ENCODE peak calls at places on chromosome 2, in four cellular contexts. Z is endodermal cell, S is Karpas-422, G is T-cell. L is an unnamed sample.

GRCh38 chr2:177264209-177264538 is 353 bp downstream of the NFE2L2 start:
- DNase-seq in Z (no peak), G (no peak), S (no peak), L (no peak)

GRCh38 chr2:219207884-219208740 is 1.5 kb downstream of the ZFAND2B start:
- DNase-seq in G (no peak), S (peak), Z (no peak), L (peak)

GRCh38 chr2:213545964-213546363 is 261.7 kb downstream of the SPAG16 start:
- DNase-seq in G (no peak), Z (no peak), S (no peak), L (no peak)

GRCh38 chr2:147756103-147756502 is 88.7 kb upstream of the ACVR2A start:
- DNase-seq in G (no peak), Z (peak), S (no peak), L (peak)

GRCh38 chr2:20593072-20594034 is 57.5 kb downstream of the HS1BP3 start:
- DNase-seq in G (no peak), Z (peak), S (no peak), L (peak)

GRCh38 chr2:147945660-147946059 is 74.9 kb downstream of the ORC4 start:
- DNase-seq in G (no peak), S (no peak), Z (peak), L (peak)

GRCh38 chr2:9897796-9898195 is 53.7 kb upstream of the GRHL1 start:
- DNase-seq in Z (no peak), G (no peak), S (no peak), L (peak)

GRCh38 chr2:232787806-232788205 is 11.4 kb upstream of the KCNJ13 start:
- DNase-seq in S (no peak), Z (no peak), G (no peak), L (no peak)

GRCh38 chr2:2797797-2798196 is 466.7 kb upstream of the MYT1L start:
- DNase-seq in Z (peak), S (peak), G (no peak), L (no peak)

GRCh38 chr2:39000552-39000951 is 110.9 kb downstream of the ARHGEF33 start:
- DNase-seq in G (no peak), Z (no peak), S (no peak), L (no peak)

GRCh38 chr2:72803626-72804320 is 22.1 kb downstream of the EXOC6B start:
- DNase-seq in G (no peak), S (no peak), Z (no peak), L (no peak)

GRCh38 chr2:241818943-241819270 is 9.9 kb downstream of the NEU4 start:
- DNase-seq in S (no peak), G (no peak), Z (peak), L (no peak)

GRCh38 chr2:160751021-160751420 is 257.4 kb upstream of the RBMS1 start:
- DNase-seq in Z (no peak), S (no peak), G (no peak), L (no peak)

GRCh38 chr2:153455403-153455802 is 23.2 kb downstream of the RPRM start:
- DNase-seq in G (no peak), Z (no peak), S (no peak), L (no peak)

GRCh38 chr2:161077367-161078210 is 82.6 kb upstream of the TANK start:
- DNase-seq in G (peak), S (no peak), Z (no peak), L (no peak)

GRCh38 chr2:45643543-45644542 is 7.6 kb upstream of the PRKCE start:
- DNase-seq in G (peak), S (peak), Z (peak), L (peak)

GRCh38 chr2:19086351-19086750 is 272.1 kb downstream of the OSR1 start:
- DNase-seq in S (no peak), G (no peak), Z (peak), L (no peak)

GRCh38 chr2:151027147-151027546 is 234.5 kb downstream of the RBM43 start:
- DNase-seq in S (no peak), Z (no peak), G (no peak), L (no peak)

GRCh38 chr2:8754056-8754790 is 72.4 kb downstream of the ID2 start:
- DNase-seq in G (no peak), S (no peak), Z (no peak), L (peak)

GRCh38 chr2:128735296-128735960 is 416.8 kb upstream of the HS6ST1 start:
- DNase-seq in Z (no peak), G (no peak), S (no peak), L (no peak)

GRCh38 chr2:235091421-235091820 is 139.6 kb downstream of the SH3BP4 start:
- DNase-seq in Z (no peak), G (no peak), S (no peak), L (no peak)

GRCh38 chr2:37388074-37388473 is 43.6 kb downstream of the QPCT start:
- DNase-seq in Z (no peak), G (no peak), S (no peak), L (no peak)

GRCh38 chr2:134228493-134228903 is 25.4 kb upstream of the MGAT5 start:
- DNase-seq in G (no peak), Z (no peak), S (peak), L (no peak)

GRCh38 chr2:54306561-54306960 is 50.5 kb upstream of the TSPYL6 start:
- DNase-seq in Z (no peak), G (no peak), S (no peak), L (no peak)

GRCh38 chr2:219706823-219707281 is 79.4 kb downstream of the SLC4A3 start:
- DNase-seq in Z (no peak), G (no peak), S (no peak), L (peak)

GRCh38 chr2:63059434-63060078 is 8.9 kb downstream of the OTX1 start:
- DNase-seq in Z (peak), S (no peak), G (no peak), L (peak)

GRCh38 chr2:33298233-33298632 is 178.2 kb upstream of the RASGRP3 start:
- DNase-seq in S (no peak), G (no peak), Z (no peak), L (no peak)

GRCh38 chr2:119827866-119828507 is 68.3 kb downstream of the PTPN4 start:
- DNase-seq in S (no peak), Z (no peak), G (no peak), L (no peak)

GRCh38 chr2:12890481-12890980 is 173.8 kb downstream of the TRIB2 start:
- DNase-seq in Z (no peak), S (no peak), G (no peak), L (peak)

GRCh38 chr2:195029804-195030654 is 627.0 kb upstream of the SLC39A10 start:
- DNase-seq in Z (no peak), G (no peak), S (no peak), L (no peak)

GRCh38 chr2:239911630-239912071 is 113.5 kb downstream of the NDUFA10 start:
- DNase-seq in Z (peak), G (no peak), S (no peak), L (no peak)

GRCh38 chr2:19349911-19350677 is 8.3 kb downstream of the OSR1 start:
- DNase-seq in S (peak), Z (peak), G (no peak), L (peak)

GRCh38 chr2:178761759-178762371 is 45.4 kb downstream of the TTN start:
- DNase-seq in S (peak), Z (peak), G (peak), L (peak)

GRCh38 chr2:161423351-161424178 is 7.5 kb downstream of the TBR1 start:
- DNase-seq in G (no peak), S (no peak), Z (peak), L (peak)

GRCh38 chr2:26412091-26412673 is 10.5 kb downstream of the DRC1 start:
- DNase-seq in Z (no peak), G (no peak), S (no peak), L (no peak)

GRCh38 chr2:120631241-120631640 is 104.4 kb upstream of the GLI2 start:
- DNase-seq in Z (no peak), G (no peak), S (no peak), L (no peak)

GRCh38 chr2:40123746-40124145 is 328.1 kb downstream of the SLC8A1 start:
- DNase-seq in S (no peak), G (no peak), Z (no peak), L (no peak)

GRCh38 chr2:118535818-118536212 is 311.6 kb downstream of the EN1 start:
- DNase-seq in Z (no peak), S (no peak), G (no peak), L (no peak)

GRCh38 chr2:76749858-76750257 is 772.3 kb downstream of the LRRTM4 start:
- DNase-seq in Z (no peak), S (no peak), G (no peak), L (no peak)

GRCh38 chr2:177285892-177286715 is 21.6 kb upstream of the NFE2L2 start:
- DNase-seq in S (no peak), G (no peak), Z (no peak), L (no peak)